ENCODE peak calls at places on chromosomes 13 and 19, in six cellular contexts. One of them, this sample, is unnamed.
A peak's percentile ranks its signal among the peaks of the same experiment; 100 is the strongest.

GRCh38 chr13:36096411-36097184 is 34.6 kb downstream of the DCLK1 start:
- DNase-seq in tibial nerve: no peak
- DNase-seq in adrenal gland: no peak
- DNase-seq in transverse colon: no peak
- DNase-seq in A549: no peak
- DNase-seq in ovary: no peak
- DNase-seq in this sample: no peak

GRCh38 chr13:109331898-109332297 is 454.5 kb downstream of the IRS2 start:
- DNase-seq in tibial nerve: no peak
- DNase-seq in adrenal gland: no peak
- DNase-seq in transverse colon: no peak
- DNase-seq in A549: no peak
- DNase-seq in ovary: no peak
- DNase-seq in this sample: no peak

GRCh38 chr19:7860902-7861618 is 13.1 kb downstream of the PRR36 start:
- DNase-seq in tibial nerve: no peak
- DNase-seq in adrenal gland: no peak
- DNase-seq in transverse colon: no peak
- DNase-seq in A549: no peak
- DNase-seq in ovary: no peak
- DNase-seq in this sample: no peak

GRCh38 chr13:47661076-47661475 is 340.0 kb downstream of the SUCLA2 start:
- DNase-seq in tibial nerve: no peak
- DNase-seq in adrenal gland: no peak
- DNase-seq in transverse colon: no peak
- DNase-seq in A549: no peak
- DNase-seq in ovary: no peak
- DNase-seq in this sample: no peak

GRCh38 chr13:92767468-92767867 is 459.1 kb upstream of the GPC6 start:
- DNase-seq in tibial nerve: no peak
- DNase-seq in adrenal gland: no peak
- DNase-seq in transverse colon: no peak
- DNase-seq in A549: no peak
- DNase-seq in ovary: no peak
- DNase-seq in this sample: no peak

GRCh38 chr13:33090755-33091454 is 74.7 kb downstream of the KL start:
- DNase-seq in tibial nerve: no peak
- DNase-seq in adrenal gland: no peak
- DNase-seq in transverse colon: no peak
- DNase-seq in A549: no peak
- DNase-seq in ovary: no peak
- DNase-seq in this sample: no peak

GRCh38 chr19:2221918-2222317 is 14.2 kb downstream of the PLEKHJ1 start:
- DNase-seq in tibial nerve: no peak
- DNase-seq in adrenal gland: no peak
- DNase-seq in transverse colon: no peak
- DNase-seq in A549: no peak
- DNase-seq in ovary: no peak
- DNase-seq in this sample: no peak

GRCh38 chr13:107379398-107380155 is 811.6 kb upstream of the ARGLU1 start:
- DNase-seq in tibial nerve: no peak
- DNase-seq in adrenal gland: no peak
- DNase-seq in transverse colon: no peak
- DNase-seq in A549: no peak
- DNase-seq in ovary: no peak
- DNase-seq in this sample: no peak

GRCh38 chr13:64527561-64527960 is 2702.6 kb downstream of the PCDH9 start:
- DNase-seq in tibial nerve: no peak
- DNase-seq in adrenal gland: no peak
- DNase-seq in transverse colon: no peak
- DNase-seq in A549: no peak
- DNase-seq in ovary: no peak
- DNase-seq in this sample: no peak

GRCh38 chr13:51585234-51585672 is 991 bp downstream of the WDFY2 start:
- DNase-seq in tibial nerve: no peak
- DNase-seq in adrenal gland: no peak
- DNase-seq in transverse colon: no peak
- DNase-seq in A549: no peak
- DNase-seq in ovary: no peak
- DNase-seq in this sample: no peak

GRCh38 chr13:38967446-38967845 is 23.2 kb downstream of the STOML3 start:
- DNase-seq in tibial nerve: no peak
- DNase-seq in adrenal gland: no peak
- DNase-seq in transverse colon: no peak
- DNase-seq in A549: no peak
- DNase-seq in ovary: no peak
- DNase-seq in this sample: no peak

GRCh38 chr19:36997152-36997842 is 80.9 kb upstream of the ZNF420 start:
- DNase-seq in tibial nerve: no peak
- DNase-seq in adrenal gland: no peak
- DNase-seq in transverse colon: no peak
- DNase-seq in A549: no peak
- DNase-seq in ovary: no peak
- DNase-seq in this sample: no peak

GRCh38 chr19:53010494-53010893 is 3.2 kb upstream of the ERVV-1 start:
- DNase-seq in tibial nerve: no peak
- DNase-seq in adrenal gland: no peak
- DNase-seq in transverse colon: no peak
- DNase-seq in A549: no peak
- DNase-seq in ovary: no peak
- DNase-seq in this sample: no peak

GRCh38 chr19:38711726-38712153 is 32.5 kb downstream of the CAPN12 start:
- DNase-seq in tibial nerve: no peak
- DNase-seq in adrenal gland: peak; percentile 92
- DNase-seq in transverse colon: peak; percentile 31
- DNase-seq in A549: no peak
- DNase-seq in ovary: peak; percentile 83
- DNase-seq in this sample: no peak

GRCh38 chr19:17296976-17297375 is 6.2 kb downstream of the ABHD8 start:
- DNase-seq in tibial nerve: no peak
- DNase-seq in adrenal gland: no peak
- DNase-seq in transverse colon: no peak
- DNase-seq in A549: no peak
- DNase-seq in ovary: no peak
- DNase-seq in this sample: no peak

GRCh38 chr13:113917096-113917495 is 53.2 kb upstream of the GAS6 start:
- DNase-seq in tibial nerve: no peak
- DNase-seq in adrenal gland: peak; percentile 16
- DNase-seq in transverse colon: no peak
- DNase-seq in A549: no peak
- DNase-seq in ovary: peak; percentile 18
- DNase-seq in this sample: no peak

GRCh38 chr13:33582121-33582520 is 235.8 kb upstream of the RFC3 start:
- DNase-seq in tibial nerve: no peak
- DNase-seq in adrenal gland: no peak
- DNase-seq in transverse colon: no peak
- DNase-seq in A549: no peak
- DNase-seq in ovary: no peak
- DNase-seq in this sample: no peak

GRCh38 chr13:98848736-98849135 is 96.3 kb upstream of the SLC15A1 start:
- DNase-seq in tibial nerve: no peak
- DNase-seq in adrenal gland: no peak
- DNase-seq in transverse colon: no peak
- DNase-seq in A549: no peak
- DNase-seq in ovary: no peak
- DNase-seq in this sample: no peak

GRCh38 chr19:3692141-3693029 is 7.9 kb downstream of the PIP5K1C start:
- DNase-seq in tibial nerve: no peak
- DNase-seq in adrenal gland: no peak
- DNase-seq in transverse colon: no peak
- DNase-seq in A549: no peak
- DNase-seq in ovary: peak; percentile 50
- DNase-seq in this sample: no peak

GRCh38 chr13:49561064-49561410 is 24.3 kb downstream of the RCBTB1 start:
- DNase-seq in tibial nerve: no peak
- DNase-seq in adrenal gland: peak; percentile 82
- DNase-seq in transverse colon: no peak
- DNase-seq in A549: no peak
- DNase-seq in ovary: no peak
- DNase-seq in this sample: no peak

GRCh38 chr19:47901370-47901769 is 15.3 kb upstream of the SULT2A1 start:
- DNase-seq in tibial nerve: no peak
- DNase-seq in adrenal gland: peak; percentile 8
- DNase-seq in transverse colon: no peak
- DNase-seq in A549: no peak
- DNase-seq in ovary: no peak
- DNase-seq in this sample: no peak

GRCh38 chr13:112771139-112771876 is 81.5 kb downstream of the ATP11A start:
- DNase-seq in tibial nerve: no peak
- DNase-seq in adrenal gland: no peak
- DNase-seq in transverse colon: no peak
- DNase-seq in A549: no peak
- DNase-seq in ovary: no peak
- DNase-seq in this sample: peak; percentile 35

GRCh38 chr13:112770504-112770903 is 80.7 kb downstream of the ATP11A start:
- DNase-seq in tibial nerve: no peak
- DNase-seq in adrenal gland: no peak
- DNase-seq in transverse colon: no peak
- DNase-seq in A549: no peak
- DNase-seq in ovary: no peak
- DNase-seq in this sample: no peak

GRCh38 chr13:112772929-112773328 is 83.1 kb downstream of the ATP11A start:
- DNase-seq in tibial nerve: no peak
- DNase-seq in adrenal gland: no peak
- DNase-seq in transverse colon: peak; percentile 31
- DNase-seq in A549: no peak
- DNase-seq in ovary: no peak
- DNase-seq in this sample: peak; percentile 34

GRCh38 chr13:112772539-112772909 is 82.7 kb downstream of the ATP11A start:
- DNase-seq in tibial nerve: no peak
- DNase-seq in adrenal gland: no peak
- DNase-seq in transverse colon: no peak
- DNase-seq in A549: no peak
- DNase-seq in ovary: no peak
- DNase-seq in this sample: peak; percentile 53

GRCh38 chr13:112771877-112772538 is 82.2 kb downstream of the ATP11A start:
- DNase-seq in tibial nerve: no peak
- DNase-seq in adrenal gland: no peak
- DNase-seq in transverse colon: no peak
- DNase-seq in A549: no peak
- DNase-seq in ovary: no peak
- DNase-seq in this sample: peak; percentile 20
- H3K4me1 ChIP-seq in tibial nerve: no peaks in the 10 kb centered on the region
- H3K4me1 ChIP-seq in adrenal gland: peaks cover 14% of the 10 kb centered on the region
- H3K4me1 ChIP-seq in transverse colon: no peaks in the 10 kb centered on the region
- H3K4me1 ChIP-seq in A549: no peaks in the 10 kb centered on the region
- H3K4me1 ChIP-seq in ovary: peaks cover 3% of the 10 kb centered on the region
- H3K4me1 ChIP-seq in this sample: peaks cover 16% of the 10 kb centered on the region

DNA sequence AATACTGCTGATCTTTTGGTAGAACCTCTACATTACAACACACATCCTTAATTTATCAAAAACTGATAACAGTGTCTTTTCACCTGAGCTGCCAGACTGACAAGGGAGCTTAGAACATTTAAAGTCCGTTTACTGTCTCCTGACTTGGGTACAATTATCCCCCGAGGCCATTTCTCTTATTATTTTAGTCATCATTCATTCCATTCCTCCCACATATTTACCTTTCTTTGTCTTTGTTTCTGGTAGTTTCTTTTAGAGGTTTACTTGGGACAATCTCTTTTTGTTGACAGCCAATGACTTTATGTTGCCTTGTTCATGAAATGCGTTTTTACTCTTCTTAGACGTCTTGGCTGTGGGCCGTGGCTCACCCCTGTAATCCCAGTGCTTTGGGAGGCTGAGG is 186.9 kb downstream of the PCCA start:
- DNase-seq in tibial nerve: no peak
- DNase-seq in adrenal gland: no peak
- DNase-seq in transverse colon: no peak
- DNase-seq in A549: no peak
- DNase-seq in ovary: no peak
- DNase-seq in this sample: no peak
- TF ChIP-seq POLR2A in tibial nerve: no peak
- TF ChIP-seq POLR2A in adrenal gland: no peak
- TF ChIP-seq POLR2A in transverse colon: no peak
- TF ChIP-seq POLR2A in A549: no peak
- TF ChIP-seq POLR2A in ovary: no peak
- TF ChIP-seq POLR2A in this sample: no peak

GRCh38 chr19:50839712-50840655 is 6.6 kb upstream of the KLK15 start:
- DNase-seq in tibial nerve: no peak
- DNase-seq in adrenal gland: no peak
- DNase-seq in transverse colon: no peak
- DNase-seq in A549: no peak
- DNase-seq in ovary: no peak
- DNase-seq in this sample: no peak
- H3K4me1 ChIP-seq in tibial nerve: no peaks in the 10 kb centered on the region
- H3K4me1 ChIP-seq in adrenal gland: peaks cover 7% of the 10 kb centered on the region
- H3K4me1 ChIP-seq in transverse colon: no peaks in the 10 kb centered on the region
- H3K4me1 ChIP-seq in A549: peaks cover 8% of the 10 kb centered on the region
- H3K4me1 ChIP-seq in ovary: no peaks in the 10 kb centered on the region
- H3K4me1 ChIP-seq in this sample: peaks cover 5% of the 10 kb centered on the region

DNA sequence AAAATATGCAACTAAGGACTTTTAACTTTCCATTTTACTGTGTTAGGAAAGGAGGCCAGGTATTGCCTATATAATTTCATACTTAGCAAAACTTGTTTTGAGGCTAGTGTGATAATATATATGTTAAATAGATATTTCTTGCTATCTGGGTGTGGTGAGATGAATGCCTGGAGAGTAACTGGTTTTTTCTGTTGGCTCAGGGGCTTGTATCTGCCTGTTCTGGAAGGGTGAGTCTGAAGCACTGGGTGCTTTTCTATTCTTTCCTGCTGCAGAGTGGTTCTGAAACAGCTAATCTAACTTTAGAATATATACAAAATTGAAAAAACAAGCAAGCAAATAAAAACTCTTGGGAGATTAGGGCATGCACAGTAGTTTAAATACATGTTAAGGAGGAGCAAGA is 64.6 kb upstream of the MYCBP2 start:
- DNase-seq in tibial nerve: no peak
- DNase-seq in adrenal gland: no peak
- DNase-seq in transverse colon: no peak
- DNase-seq in A549: no peak
- DNase-seq in ovary: no peak
- DNase-seq in this sample: no peak
- TF ChIP-seq POLR2A in tibial nerve: no peak
- TF ChIP-seq POLR2A in adrenal gland: no peak
- TF ChIP-seq POLR2A in transverse colon: no peak
- TF ChIP-seq POLR2A in A549: no peak
- TF ChIP-seq POLR2A in ovary: no peak
- TF ChIP-seq POLR2A in this sample: no peak

GRCh38 chr19:14370169-14370998 is 10.9 kb upstream of the ADGRE5 start:
- DNase-seq in tibial nerve: no peak
- DNase-seq in adrenal gland: no peak
- DNase-seq in transverse colon: no peak
- DNase-seq in A549: no peak
- DNase-seq in ovary: no peak
- DNase-seq in this sample: peak; percentile 89

GRCh38 chr19:14368011-14368513 is 13.2 kb upstream of the ADGRE5 start:
- DNase-seq in tibial nerve: no peak
- DNase-seq in adrenal gland: no peak
- DNase-seq in transverse colon: no peak
- DNase-seq in A549: no peak
- DNase-seq in ovary: no peak
- DNase-seq in this sample: no peak

GRCh38 chr19:14369399-14370168 is 11.7 kb upstream of the ADGRE5 start:
- DNase-seq in tibial nerve: no peak
- DNase-seq in adrenal gland: no peak
- DNase-seq in transverse colon: peak; percentile 50
- DNase-seq in A549: no peak
- DNase-seq in ovary: no peak
- DNase-seq in this sample: no peak

GRCh38 chr19:14366529-14366928 is 14.7 kb upstream of the ADGRE5 start:
- DNase-seq in tibial nerve: peak; percentile 34
- DNase-seq in adrenal gland: peak; percentile 64
- DNase-seq in transverse colon: peak; percentile 95
- DNase-seq in A549: no peak
- DNase-seq in ovary: no peak
- DNase-seq in this sample: peak; percentile 94

GRCh38 chr19:14367016-14367415 is 14.2 kb upstream of the ADGRE5 start:
- DNase-seq in tibial nerve: no peak
- DNase-seq in adrenal gland: no peak
- DNase-seq in transverse colon: no peak
- DNase-seq in A549: no peak
- DNase-seq in ovary: no peak
- DNase-seq in this sample: no peak
- H3K4me1 ChIP-seq in tibial nerve: no peaks in the 10 kb centered on the region
- H3K4me1 ChIP-seq in adrenal gland: no peaks in the 10 kb centered on the region
- H3K4me1 ChIP-seq in transverse colon: peaks cover 8% of the 10 kb centered on the region
- H3K4me1 ChIP-seq in A549: peaks cover 11% of the 10 kb centered on the region
- H3K4me1 ChIP-seq in ovary: peaks cover 4% of the 10 kb centered on the region
- H3K4me1 ChIP-seq in this sample: peaks cover 100% of the 10 kb centered on the region

This sample was measured in spleen.